ENCODE peak calls at places on chromosome 6, in ten cellular contexts. One of them, this sample, is unnamed.

GRCh38 chr6:22442826-22443225 is 126.5 kb upstream of the HDGFL1 start:
- DNase-seq in stomach: no peak
- DNase-seq in endothelial cell of umbilical vein: peak; percentile 31
- DNase-seq in IMR-90: peak; percentile 36
- DNase-seq in uterus: no peak
- DNase-seq in gastrocnemius medialis: no peak
- DNase-seq in transverse colon: no peak
- DNase-seq in lower leg skin: peak; percentile 17
- DNase-seq in ovary: no peak
- DNase-seq in A549: no peak
- DNase-seq in this sample: no peak

GRCh38 chr6:21942910-21943309 is 349.4 kb downstream of the SOX4 start:
- DNase-seq in A549: no peak
- DNase-seq in ovary: no peak
- DNase-seq in uterus: no peak
- DNase-seq in stomach: no peak
- DNase-seq in endothelial cell of umbilical vein: peak; percentile 67
- DNase-seq in gastrocnemius medialis: no peak
- DNase-seq in transverse colon: no peak
- DNase-seq in lower leg skin: no peak
- DNase-seq in IMR-90: no peak
- DNase-seq in this sample: no peak

GRCh38 chr6:28543671-28544131 is 18.0 kb downstream of the GPX5 start:
- DNase-seq in IMR-90: no peak
- DNase-seq in ovary: peak; percentile 24
- DNase-seq in transverse colon: no peak
- DNase-seq in endothelial cell of umbilical vein: no peak
- DNase-seq in lower leg skin: no peak
- DNase-seq in gastrocnemius medialis: no peak
- DNase-seq in A549: no peak
- DNase-seq in stomach: no peak
- DNase-seq in uterus: peak; percentile 13
- DNase-seq in this sample: no peak

GRCh38 chr6:159729598-159729997 is 2.3 kb downstream of the WTAP start:
- DNase-seq in uterus: no peak
- DNase-seq in lower leg skin: no peak
- DNase-seq in transverse colon: no peak
- DNase-seq in A549: no peak
- DNase-seq in ovary: no peak
- DNase-seq in gastrocnemius medialis: peak; percentile 82
- DNase-seq in endothelial cell of umbilical vein: peak; percentile 20
- DNase-seq in IMR-90: peak; percentile 30
- DNase-seq in stomach: no peak
- DNase-seq in this sample: no peak

GRCh38 chr6:169847773-169848380 is 96.5 kb downstream of the ERMARD start:
- DNase-seq in endothelial cell of umbilical vein: no peak
- DNase-seq in IMR-90: no peak
- DNase-seq in stomach: peak; percentile 14
- DNase-seq in A549: no peak
- DNase-seq in gastrocnemius medialis: no peak
- DNase-seq in transverse colon: no peak
- DNase-seq in lower leg skin: no peak
- DNase-seq in ovary: no peak
- DNase-seq in uterus: no peak
- DNase-seq in this sample: no peak

GRCh38 chr6:16547586-16547985 is 213.7 kb downstream of the ATXN1 start:
- DNase-seq in IMR-90: no peak
- DNase-seq in stomach: no peak
- DNase-seq in endothelial cell of umbilical vein: peak; percentile 18
- DNase-seq in A549: no peak
- DNase-seq in uterus: no peak
- DNase-seq in lower leg skin: no peak
- DNase-seq in ovary: no peak
- DNase-seq in gastrocnemius medialis: no peak
- DNase-seq in transverse colon: no peak
- DNase-seq in this sample: no peak

GRCh38 chr6:79821859-79822258 is 125.5 kb downstream of the ELOVL4 start:
- DNase-seq in IMR-90: peak; percentile 15
- DNase-seq in uterus: no peak
- DNase-seq in ovary: no peak
- DNase-seq in stomach: no peak
- DNase-seq in A549: no peak
- DNase-seq in transverse colon: no peak
- DNase-seq in lower leg skin: no peak
- DNase-seq in endothelial cell of umbilical vein: no peak
- DNase-seq in gastrocnemius medialis: no peak
- DNase-seq in this sample: no peak

GRCh38 chr6:106442351-106442750 is 81.8 kb downstream of the CRYBG1 start:
- DNase-seq in gastrocnemius medialis: no peak
- DNase-seq in transverse colon: no peak
- DNase-seq in IMR-90: no peak
- DNase-seq in ovary: no peak
- DNase-seq in A549: no peak
- DNase-seq in uterus: no peak
- DNase-seq in lower leg skin: no peak
- DNase-seq in stomach: no peak
- DNase-seq in endothelial cell of umbilical vein: no peak
- DNase-seq in this sample: no peak

GRCh38 chr6:39836621-39837020 is 44.4 kb downstream of the DAAM2 start:
- DNase-seq in stomach: no peak
- DNase-seq in IMR-90: peak; percentile 14
- DNase-seq in endothelial cell of umbilical vein: no peak
- DNase-seq in uterus: no peak
- DNase-seq in gastrocnemius medialis: no peak
- DNase-seq in A549: no peak
- DNase-seq in lower leg skin: no peak
- DNase-seq in ovary: no peak
- DNase-seq in transverse colon: no peak
- DNase-seq in this sample: no peak

DNA sequence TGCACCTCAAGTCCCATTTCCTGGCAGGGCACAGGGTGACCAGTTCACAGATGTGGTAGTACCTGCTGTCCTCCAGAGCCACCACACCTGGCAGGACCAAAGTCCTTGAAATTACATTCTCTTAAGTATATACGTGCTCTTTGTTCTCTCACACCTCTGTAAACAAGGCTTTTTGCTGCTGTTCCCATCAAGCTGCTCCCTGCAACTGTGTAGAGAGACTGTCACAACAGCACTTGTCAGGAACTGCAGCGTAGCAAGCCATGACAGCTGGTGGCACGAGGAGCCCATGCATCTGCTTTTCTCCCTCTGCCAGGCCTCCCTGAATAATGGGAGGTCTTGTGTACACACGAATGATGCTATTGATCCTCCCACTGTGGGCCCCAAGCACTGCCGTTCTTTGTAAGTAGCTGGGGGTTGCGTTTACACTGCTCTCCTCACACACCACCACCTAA is 431.8 kb downstream of the CD83 start:
- DNase-seq in ovary: no peak
- DNase-seq in stomach: no peak
- DNase-seq in lower leg skin: no peak
- DNase-seq in gastrocnemius medialis: no peak
- DNase-seq in transverse colon: peak; percentile 79
- DNase-seq in endothelial cell of umbilical vein: no peak
- DNase-seq in uterus: no peak
- DNase-seq in IMR-90: no peak
- DNase-seq in A549: no peak
- DNase-seq in this sample: no peak
- TF ChIP-seq POLR2A in ovary: no peak
- TF ChIP-seq POLR2A in stomach: no peak
- TF ChIP-seq POLR2A in lower leg skin: no peak
- TF ChIP-seq POLR2A in gastrocnemius medialis: no peak
- TF ChIP-seq POLR2A in transverse colon: peak; percentile 78
- TF ChIP-seq POLR2A in endothelial cell of umbilical vein: no peak
- TF ChIP-seq POLR2A in uterus: no peak
- TF ChIP-seq POLR2A in IMR-90: no peak
- TF ChIP-seq POLR2A in A549: no peak
- TF ChIP-seq POLR2A in this sample: no peak

DNA sequence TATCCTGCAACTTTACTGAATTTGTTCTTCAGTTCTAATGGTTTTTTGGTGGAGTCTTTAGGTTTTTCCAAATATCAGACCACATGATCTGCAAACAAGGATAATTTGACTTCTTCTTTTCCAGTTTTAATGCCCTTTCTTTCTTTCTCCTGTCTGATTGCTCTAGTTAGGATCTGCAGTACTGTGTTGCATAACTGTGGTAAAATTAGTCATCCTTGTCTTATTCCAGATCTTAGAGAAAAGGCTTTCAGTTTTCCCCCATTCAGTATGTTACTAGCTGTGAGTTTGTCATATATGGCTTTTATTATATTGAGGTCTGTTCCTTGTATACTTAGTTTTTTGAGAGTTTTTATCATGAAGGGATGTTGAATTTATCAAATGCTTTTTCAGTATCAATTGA is 4.3 kb downstream of the MICA start:
- DNase-seq in uterus: no peak
- DNase-seq in gastrocnemius medialis: no peak
- DNase-seq in transverse colon: no peak
- DNase-seq in ovary: no peak
- DNase-seq in lower leg skin: no peak
- DNase-seq in stomach: no peak
- DNase-seq in A549: no peak
- DNase-seq in endothelial cell of umbilical vein: no peak
- DNase-seq in IMR-90: peak; percentile 78
- DNase-seq in this sample: no peak
- TF ChIP-seq CTCF in uterus: no peak
- TF ChIP-seq CTCF in gastrocnemius medialis: no peak
- TF ChIP-seq CTCF in transverse colon: no peak
- TF ChIP-seq CTCF in ovary: no peak
- TF ChIP-seq CTCF in lower leg skin: no peak
- TF ChIP-seq CTCF in stomach: no peak
- TF ChIP-seq CTCF in A549: no peak
- TF ChIP-seq CTCF in endothelial cell of umbilical vein: no peak
- TF ChIP-seq CTCF in IMR-90: no peak
- TF ChIP-seq CTCF in this sample: no peak

GRCh38 chr6:57316581-57317059 is 810 bp upstream of the PRIM2 start:
- DNase-seq in lower leg skin: peak; percentile 75
- DNase-seq in IMR-90: peak; percentile 92
- DNase-seq in ovary: peak; percentile 69
- DNase-seq in transverse colon: peak; percentile 87
- DNase-seq in gastrocnemius medialis: peak; percentile 75
- DNase-seq in endothelial cell of umbilical vein: peak; percentile 94
- DNase-seq in A549: peak; percentile 71
- DNase-seq in uterus: peak; percentile 87
- DNase-seq in stomach: peak; percentile 81
- DNase-seq in this sample: peak; percentile 86
- TF ChIP-seq POLR2A in lower leg skin: no peak
- TF ChIP-seq POLR2A in IMR-90: peak; percentile 63
- TF ChIP-seq POLR2A in ovary: no peak
- TF ChIP-seq POLR2A in transverse colon: no peak
- TF ChIP-seq POLR2A in gastrocnemius medialis: no peak
- TF ChIP-seq POLR2A in endothelial cell of umbilical vein: no peak
- TF ChIP-seq POLR2A in A549: peak; percentile 18
- TF ChIP-seq POLR2A in uterus: no peak
- TF ChIP-seq POLR2A in stomach: no peak
- TF ChIP-seq POLR2A in this sample: peak; percentile 35

GRCh38 chr6:13357551-13358075 is 29.3 kb upstream of the TBC1D7 start:
- DNase-seq in stomach: no peak
- DNase-seq in gastrocnemius medialis: no peak
- DNase-seq in ovary: no peak
- DNase-seq in IMR-90: peak; percentile 77
- DNase-seq in uterus: no peak
- DNase-seq in endothelial cell of umbilical vein: no peak
- DNase-seq in transverse colon: no peak
- DNase-seq in A549: no peak
- DNase-seq in lower leg skin: no peak
- DNase-seq in this sample: no peak
- TF ChIP-seq CTCF in stomach: no peak
- TF ChIP-seq CTCF in gastrocnemius medialis: no peak
- TF ChIP-seq CTCF in ovary: no peak
- TF ChIP-seq CTCF in IMR-90: peak; percentile 15
- TF ChIP-seq CTCF in uterus: no peak
- TF ChIP-seq CTCF in endothelial cell of umbilical vein: no peak
- TF ChIP-seq CTCF in transverse colon: no peak
- TF ChIP-seq CTCF in A549: no peak
- TF ChIP-seq CTCF in lower leg skin: no peak
- TF ChIP-seq CTCF in this sample: no peak

GRCh38 chr6:131134950-131135243 is 370 bp upstream of the AKAP7 start:
- DNase-seq in transverse colon: no peak
- DNase-seq in stomach: no peak
- DNase-seq in IMR-90: no peak
- DNase-seq in endothelial cell of umbilical vein: no peak
- DNase-seq in uterus: no peak
- DNase-seq in ovary: no peak
- DNase-seq in A549: no peak
- DNase-seq in gastrocnemius medialis: no peak
- DNase-seq in lower leg skin: no peak
- DNase-seq in this sample: no peak

GRCh38 chr6:131132360-131132759 is 2.9 kb upstream of the AKAP7 start:
- DNase-seq in A549: no peak
- DNase-seq in endothelial cell of umbilical vein: no peak
- DNase-seq in uterus: no peak
- DNase-seq in lower leg skin: no peak
- DNase-seq in stomach: no peak
- DNase-seq in IMR-90: no peak
- DNase-seq in ovary: no peak
- DNase-seq in gastrocnemius medialis: no peak
- DNase-seq in transverse colon: no peak
- DNase-seq in this sample: no peak

GRCh38 chr6:131134220-131134831 is 941 bp upstream of the AKAP7 start:
- DNase-seq in IMR-90: no peak
- DNase-seq in endothelial cell of umbilical vein: no peak
- DNase-seq in gastrocnemius medialis: no peak
- DNase-seq in uterus: no peak
- DNase-seq in A549: no peak
- DNase-seq in lower leg skin: no peak
- DNase-seq in ovary: no peak
- DNase-seq in transverse colon: no peak
- DNase-seq in stomach: no peak
- DNase-seq in this sample: no peak

GRCh38 chr6:131136021-131136847 is 967 bp downstream of the AKAP7 start:
- DNase-seq in gastrocnemius medialis: peak; percentile 13
- DNase-seq in stomach: no peak
- DNase-seq in IMR-90: peak; percentile 40
- DNase-seq in lower leg skin: no peak
- DNase-seq in transverse colon: peak; percentile 16
- DNase-seq in ovary: peak; percentile 33
- DNase-seq in uterus: peak; percentile 28
- DNase-seq in endothelial cell of umbilical vein: peak; percentile 60
- DNase-seq in A549: peak; percentile 18
- DNase-seq in this sample: peak; percentile 54

GRCh38 chr6:131135244-131136020 is at the start of gene AKAP7:
- DNase-seq in lower leg skin: peak; percentile 56
- DNase-seq in ovary: peak; percentile 81
- DNase-seq in A549: peak; percentile 74
- DNase-seq in uterus: peak; percentile 66
- DNase-seq in endothelial cell of umbilical vein: peak; percentile 67
- DNase-seq in gastrocnemius medialis: peak; percentile 62
- DNase-seq in stomach: peak; percentile 73
- DNase-seq in IMR-90: peak; percentile 39
- DNase-seq in transverse colon: peak; percentile 75
- DNase-seq in this sample: peak; percentile 88
- TF ChIP-seq POLR2A in lower leg skin: no peak
- TF ChIP-seq POLR2A in ovary: peak; percentile 40
- TF ChIP-seq POLR2A in A549: peak; percentile 51
- TF ChIP-seq POLR2A in uterus: peak; percentile 45
- TF ChIP-seq POLR2A in endothelial cell of umbilical vein: peak; percentile 64
- TF ChIP-seq POLR2A in gastrocnemius medialis: peak; percentile 17
- TF ChIP-seq POLR2A in stomach: no peak
- TF ChIP-seq POLR2A in IMR-90: no peak
- TF ChIP-seq POLR2A in transverse colon: no peak
- TF ChIP-seq POLR2A in this sample: peak; percentile 84

GRCh38 chr6:137921823-137922222 is 54.8 kb downstream of the TNFAIP3 start:
- DNase-seq in IMR-90: no peak
- DNase-seq in endothelial cell of umbilical vein: no peak
- DNase-seq in lower leg skin: no peak
- DNase-seq in stomach: no peak
- DNase-seq in gastrocnemius medialis: no peak
- DNase-seq in uterus: no peak
- DNase-seq in ovary: no peak
- DNase-seq in A549: no peak
- DNase-seq in transverse colon: no peak
- DNase-seq in this sample: no peak
- TF ChIP-seq CTCF in IMR-90: no peak
- TF ChIP-seq CTCF in endothelial cell of umbilical vein: no peak
- TF ChIP-seq CTCF in lower leg skin: no peak
- TF ChIP-seq CTCF in stomach: no peak
- TF ChIP-seq CTCF in gastrocnemius medialis: no peak
- TF ChIP-seq CTCF in uterus: no peak
- TF ChIP-seq CTCF in ovary: no peak
- TF ChIP-seq CTCF in A549: no peak
- TF ChIP-seq CTCF in transverse colon: no peak
- TF ChIP-seq CTCF in this sample: peak; percentile 12

This sample was measured in adrenal gland.